ENCODE peak calls at places on chromosomes 2 and 18, in seven cellular contexts. One of them, this sample, is unnamed.

GRCh38 chr2:181058378-181059269 is 78.2 kb downstream of the UBE2E3 start:
- DNase-seq in HFF-Myc: no peak
- DNase-seq in HFFc6: no peak
- DNase-seq in AG09319: no peak
- DNase-seq in upper lobe of right lung: no peak
- DNase-seq in K562: peak
- DNase-seq in Calu3: peak
- DNase-seq in this sample: no peak

GRCh38 chr2:189555243-189555642 is 25.3 kb downstream of the SLC40A1 start:
- DNase-seq in HFF-Myc: no peak
- DNase-seq in AG09319: no peak
- DNase-seq in HFFc6: no peak
- DNase-seq in Calu3: peak
- DNase-seq in K562: no peak
- DNase-seq in upper lobe of right lung: no peak
- DNase-seq in this sample: no peak

GRCh38 chr18:48930926-48931325 is 19.8 kb downstream of the SMAD7 start:
- DNase-seq in HFFc6: no peak
- DNase-seq in AG09319: no peak
- DNase-seq in upper lobe of right lung: no peak
- DNase-seq in HFF-Myc: no peak
- DNase-seq in Calu3: no peak
- DNase-seq in K562: no peak
- DNase-seq in this sample: no peak

GRCh38 chr2:38740851-38741541 is 10.2 kb downstream of the SRSF7 start:
- DNase-seq in upper lobe of right lung: no peak
- DNase-seq in HFF-Myc: peak
- DNase-seq in HFFc6: peak
- DNase-seq in K562: no peak
- DNase-seq in AG09319: no peak
- DNase-seq in Calu3: no peak
- DNase-seq in this sample: no peak

GRCh38 chr2:123207245-123207644 is 817.8 kb upstream of the CNTNAP5 start:
- DNase-seq in Calu3: no peak
- DNase-seq in HFFc6: no peak
- DNase-seq in HFF-Myc: no peak
- DNase-seq in AG09319: no peak
- DNase-seq in upper lobe of right lung: no peak
- DNase-seq in K562: no peak
- DNase-seq in this sample: no peak

GRCh38 chr2:148721991-148722777 is 77.6 kb downstream of the EPC2 start:
- DNase-seq in upper lobe of right lung: no peak
- DNase-seq in AG09319: no peak
- DNase-seq in K562: no peak
- DNase-seq in HFF-Myc: no peak
- DNase-seq in HFFc6: no peak
- DNase-seq in Calu3: no peak
- DNase-seq in this sample: no peak

GRCh38 chr2:64319930-64320329 is 134.0 kb upstream of the LGALSL start:
- DNase-seq in HFF-Myc: no peak
- DNase-seq in AG09319: no peak
- DNase-seq in upper lobe of right lung: no peak
- DNase-seq in HFFc6: no peak
- DNase-seq in Calu3: no peak
- DNase-seq in K562: no peak
- DNase-seq in this sample: no peak

GRCh38 chr2:37819228-37819627 is 105.9 kb upstream of the RMDN2 start:
- DNase-seq in AG09319: peak
- DNase-seq in upper lobe of right lung: no peak
- DNase-seq in HFF-Myc: peak
- DNase-seq in HFFc6: peak
- DNase-seq in K562: no peak
- DNase-seq in Calu3: no peak
- DNase-seq in this sample: no peak

GRCh38 chr2:3001595-3002184 is 375.9 kb downstream of the EIPR1 start:
- DNase-seq in Calu3: peak
- DNase-seq in upper lobe of right lung: no peak
- DNase-seq in AG09319: no peak
- DNase-seq in HFF-Myc: no peak
- DNase-seq in HFFc6: no peak
- DNase-seq in K562: no peak
- DNase-seq in this sample: no peak

GRCh38 chr2:74849228-74849892 is 15.4 kb downstream of the HK2 start:
- DNase-seq in Calu3: peak
- DNase-seq in K562: no peak
- DNase-seq in AG09319: no peak
- DNase-seq in upper lobe of right lung: peak
- DNase-seq in HFF-Myc: no peak
- DNase-seq in HFFc6: no peak
- DNase-seq in this sample: no peak

GRCh38 chr2:236271851-236272250 is 7.6 kb upstream of the ASB18 start:
- DNase-seq in HFF-Myc: no peak
- DNase-seq in HFFc6: no peak
- DNase-seq in Calu3: no peak
- DNase-seq in K562: no peak
- DNase-seq in AG09319: no peak
- DNase-seq in upper lobe of right lung: no peak
- DNase-seq in this sample: no peak

GRCh38 chr2:165891943-165892342 is 61.6 kb downstream of the TTC21B start:
- DNase-seq in Calu3: no peak
- DNase-seq in K562: no peak
- DNase-seq in AG09319: no peak
- DNase-seq in HFFc6: no peak
- DNase-seq in HFF-Myc: no peak
- DNase-seq in upper lobe of right lung: no peak
- DNase-seq in this sample: no peak

GRCh38 chr2:23036683-23037082 is 348.3 kb upstream of the KLHL29 start:
- DNase-seq in upper lobe of right lung: no peak
- DNase-seq in HFFc6: no peak
- DNase-seq in K562: no peak
- DNase-seq in AG09319: no peak
- DNase-seq in Calu3: no peak
- DNase-seq in HFF-Myc: no peak
- DNase-seq in this sample: no peak

GRCh38 chr2:120439067-120439368 is 93.1 kb downstream of the INHBB start:
- DNase-seq in HFFc6: no peak
- DNase-seq in upper lobe of right lung: no peak
- DNase-seq in K562: no peak
- DNase-seq in HFF-Myc: no peak
- DNase-seq in Calu3: no peak
- DNase-seq in AG09319: no peak
- DNase-seq in this sample: no peak

GRCh38 chr2:187224989-187225388 is 223.1 kb downstream of the CALCRL start:
- DNase-seq in Calu3: no peak
- DNase-seq in HFFc6: no peak
- DNase-seq in K562: no peak
- DNase-seq in upper lobe of right lung: no peak
- DNase-seq in HFF-Myc: no peak
- DNase-seq in AG09319: no peak
- DNase-seq in this sample: no peak

GRCh38 chr18:37712776-37713175 is 147.2 kb upstream of the CELF4 start:
- DNase-seq in upper lobe of right lung: no peak
- DNase-seq in AG09319: no peak
- DNase-seq in HFFc6: no peak
- DNase-seq in Calu3: no peak
- DNase-seq in HFF-Myc: no peak
- DNase-seq in K562: no peak
- DNase-seq in this sample: no peak

GRCh38 chr2:216620806-216621205 is 12.4 kb upstream of the IGFBP2 start:
- DNase-seq in HFF-Myc: peak
- DNase-seq in upper lobe of right lung: no peak
- DNase-seq in Calu3: no peak
- DNase-seq in HFFc6: no peak
- DNase-seq in K562: no peak
- DNase-seq in AG09319: no peak
- DNase-seq in this sample: no peak

GRCh38 chr2:46978696-46979095 is 63.1 kb upstream of the MCFD2 start:
- DNase-seq in K562: no peak
- DNase-seq in Calu3: no peak
- DNase-seq in AG09319: no peak
- DNase-seq in HFFc6: no peak
- DNase-seq in HFF-Myc: no peak
- DNase-seq in upper lobe of right lung: no peak
- DNase-seq in this sample: no peak

GRCh38 chr2:35871672-35872071 is 483.9 kb upstream of the CRIM1 start:
- DNase-seq in upper lobe of right lung: no peak
- DNase-seq in Calu3: no peak
- DNase-seq in HFFc6: no peak
- DNase-seq in K562: no peak
- DNase-seq in HFF-Myc: no peak
- DNase-seq in AG09319: no peak
- DNase-seq in this sample: no peak
- TF ChIP-seq CTCF in upper lobe of right lung: no peak
- TF ChIP-seq CTCF in Calu3: no peak
- TF ChIP-seq CTCF in HFFc6: peak
- TF ChIP-seq CTCF in K562: no peak
- TF ChIP-seq CTCF in HFF-Myc: no peak
- TF ChIP-seq CTCF in AG09319: no peak
- TF ChIP-seq CTCF in this sample: peak

DNA sequence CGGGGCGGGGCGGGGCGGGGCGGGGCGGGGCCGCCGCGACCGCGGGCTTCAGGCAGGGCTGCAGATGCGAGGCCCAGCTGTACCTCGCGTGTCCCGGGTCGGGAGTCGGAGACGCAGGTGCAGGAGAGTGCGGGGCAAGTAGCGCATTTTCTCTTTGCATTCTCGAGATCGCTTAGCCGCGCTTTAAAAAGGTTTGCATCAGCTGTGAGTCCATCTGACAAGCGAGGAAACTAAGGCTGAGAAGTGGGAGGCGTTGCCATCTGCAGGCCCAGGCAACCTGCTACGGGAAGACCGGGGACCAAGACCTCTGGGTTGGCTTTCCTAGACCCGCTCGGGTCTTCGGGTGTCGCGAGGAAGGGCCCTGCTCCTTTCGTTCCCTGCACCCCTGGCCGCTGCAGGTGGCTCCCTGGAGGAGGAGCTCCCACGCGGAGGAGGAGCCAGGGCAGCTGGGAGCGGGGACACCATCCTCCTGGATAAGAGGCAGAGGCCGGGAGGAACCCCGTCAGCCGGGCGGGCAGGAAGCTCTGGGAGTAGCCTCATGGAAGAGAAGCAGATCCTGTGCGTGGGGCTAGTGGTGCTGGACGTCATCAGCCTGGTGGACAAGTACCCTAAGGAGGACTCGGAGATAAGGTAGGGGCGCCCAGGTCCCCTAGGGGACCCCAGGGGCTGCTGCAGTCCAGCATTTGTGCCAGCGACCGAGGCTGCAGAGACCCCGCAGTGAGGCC is at the start of gene KHK:
- DNase-seq in HFFc6: no peak
- DNase-seq in K562: peak
- DNase-seq in upper lobe of right lung: peak
- DNase-seq in Calu3: peak
- DNase-seq in AG09319: no peak
- DNase-seq in HFF-Myc: no peak
- DNase-seq in this sample: no peak
- TF ChIP-seq CTCF in HFFc6: peak
- TF ChIP-seq CTCF in K562: peak
- TF ChIP-seq CTCF in upper lobe of right lung: no peak
- TF ChIP-seq CTCF in Calu3: peak
- TF ChIP-seq CTCF in AG09319: no peak
- TF ChIP-seq CTCF in HFF-Myc: no peak
- TF ChIP-seq CTCF in this sample: peak

GRCh38 chr2:112959109-112959591 is 18.7 kb upstream of the IL36G start:
- DNase-seq in AG09319: no peak
- DNase-seq in Calu3: peak
- DNase-seq in HFFc6: no peak
- DNase-seq in upper lobe of right lung: no peak
- DNase-seq in HFF-Myc: no peak
- DNase-seq in K562: peak
- DNase-seq in this sample: no peak

GRCh38 chr2:112957511-112957910 is 20.3 kb upstream of the IL36G start:
- DNase-seq in upper lobe of right lung: no peak
- DNase-seq in Calu3: no peak
- DNase-seq in HFFc6: no peak
- DNase-seq in HFF-Myc: no peak
- DNase-seq in AG09319: no peak
- DNase-seq in K562: no peak
- DNase-seq in this sample: no peak

GRCh38 chr2:112958428-112959108 is 19.2 kb upstream of the IL36G start:
- DNase-seq in upper lobe of right lung: no peak
- DNase-seq in K562: peak
- DNase-seq in HFFc6: peak
- DNase-seq in AG09319: peak
- DNase-seq in Calu3: peak
- DNase-seq in HFF-Myc: peak
- DNase-seq in this sample: no peak

GRCh38 chr2:112962308-112963175 is 15.3 kb upstream of the IL36G start:
- DNase-seq in Calu3: no peak
- DNase-seq in K562: no peak
- DNase-seq in HFF-Myc: no peak
- DNase-seq in upper lobe of right lung: no peak
- DNase-seq in AG09319: no peak
- DNase-seq in HFFc6: no peak
- DNase-seq in this sample: no peak

DNA sequence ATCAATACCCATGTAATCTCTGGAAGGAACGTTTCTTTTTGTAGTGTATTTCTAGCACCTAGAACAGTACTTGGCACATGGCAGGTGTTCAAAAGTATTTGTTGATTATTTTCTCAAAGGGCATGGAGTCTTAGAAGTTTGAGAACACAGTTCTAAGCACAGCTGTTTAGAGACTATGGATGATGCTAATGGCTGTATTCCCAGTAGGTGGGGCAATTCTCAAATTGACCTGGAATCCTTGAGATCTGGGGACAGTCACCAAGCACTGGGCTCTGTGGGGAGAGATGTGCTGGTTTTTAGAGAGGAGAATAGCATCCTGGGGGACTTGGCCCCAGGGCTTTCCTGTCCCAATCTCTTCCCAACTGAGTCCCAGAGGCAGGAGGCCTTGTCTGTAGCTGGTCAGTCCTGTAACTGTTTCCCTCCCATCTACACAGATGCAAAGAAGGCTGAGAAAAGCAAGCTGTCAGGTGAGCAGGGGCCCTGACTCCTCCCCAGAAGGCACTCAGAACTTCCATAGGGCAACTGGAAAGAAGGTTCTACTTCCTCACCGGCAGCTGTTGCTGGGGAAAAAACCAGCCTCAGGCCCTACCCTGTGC is 17.5 kb upstream of the IL36G start:
- DNase-seq in HFFc6: no peak
- DNase-seq in Calu3: peak
- DNase-seq in HFF-Myc: no peak
- DNase-seq in upper lobe of right lung: no peak
- DNase-seq in AG09319: no peak
- DNase-seq in K562: no peak
- DNase-seq in this sample: no peak
- TF ChIP-seq CTCF in HFFc6: peak
- TF ChIP-seq CTCF in Calu3: no peak
- TF ChIP-seq CTCF in HFF-Myc: peak
- TF ChIP-seq CTCF in upper lobe of right lung: no peak
- TF ChIP-seq CTCF in AG09319: no peak
- TF ChIP-seq CTCF in K562: peak
- TF ChIP-seq CTCF in this sample: no peak

GRCh38 chr2:55296393-55296792 is 27.4 kb upstream of the MTIF2 start:
- DNase-seq in upper lobe of right lung: no peak
- DNase-seq in AG09319: no peak
- DNase-seq in K562: no peak
- DNase-seq in Calu3: no peak
- DNase-seq in HFF-Myc: no peak
- DNase-seq in HFFc6: no peak
- DNase-seq in this sample: no peak
- TF ChIP-seq CTCF in upper lobe of right lung: no peak
- TF ChIP-seq CTCF in AG09319: no peak
- TF ChIP-seq CTCF in K562: no peak
- TF ChIP-seq CTCF in Calu3: no peak
- TF ChIP-seq CTCF in HFF-Myc: no peak
- TF ChIP-seq CTCF in HFFc6: no peak
- TF ChIP-seq CTCF in this sample: no peak

GRCh38 chr2:83017366-83018090 is 1441.6 kb downstream of the SUCLG1 start:
- DNase-seq in upper lobe of right lung: no peak
- DNase-seq in K562: no peak
- DNase-seq in HFF-Myc: no peak
- DNase-seq in AG09319: no peak
- DNase-seq in Calu3: no peak
- DNase-seq in HFFc6: no peak
- DNase-seq in this sample: no peak
- TF ChIP-seq CTCF in upper lobe of right lung: no peak
- TF ChIP-seq CTCF in K562: no peak
- TF ChIP-seq CTCF in HFF-Myc: no peak
- TF ChIP-seq CTCF in AG09319: no peak
- TF ChIP-seq CTCF in Calu3: no peak
- TF ChIP-seq CTCF in HFFc6: no peak
- TF ChIP-seq CTCF in this sample: no peak

This sample was measured in chondrocyte.